ENCODE peak calls at places on chromosomes 7 and 10, in five cellular contexts. One of them, this sample, is unnamed.

GRCh38 chr7:50153141-50153540 is 60.1 kb upstream of the ZPBP start:
- DNase-seq in H9: no peak
- DNase-seq in mesendoderm: no peak
- DNase-seq in neuronal stem cell: no peak
- DNase-seq in mesenchymal stem cell: peak; percentile 3
- DNase-seq in this sample: no peak

GRCh38 chr10:35304649-35305048 is 31.7 kb upstream of the CCNY start:
- DNase-seq in H9: no peak
- DNase-seq in mesendoderm: peak; percentile 21
- DNase-seq in neuronal stem cell: no peak
- DNase-seq in mesenchymal stem cell: no peak
- DNase-seq in this sample: no peak

GRCh38 chr10:1070939-1071338 is 14.8 kb downstream of the WDR37 start:
- DNase-seq in H9: peak; percentile 53
- DNase-seq in mesendoderm: peak; percentile 91
- DNase-seq in neuronal stem cell: no peak
- DNase-seq in mesenchymal stem cell: peak; percentile 48
- DNase-seq in this sample: peak; percentile 69

GRCh38 chr7:29488977-29489376 is 74.7 kb upstream of the PRR15 start:
- DNase-seq in H9: no peak
- DNase-seq in mesendoderm: peak; percentile 49
- DNase-seq in neuronal stem cell: no peak
- DNase-seq in mesenchymal stem cell: peak; percentile 75
- DNase-seq in this sample: peak; percentile 24

GRCh38 chr7:154442939-154443338 is 390.7 kb downstream of the DPP6 start:
- DNase-seq in H9: no peak
- DNase-seq in mesendoderm: no peak
- DNase-seq in neuronal stem cell: no peak
- DNase-seq in mesenchymal stem cell: no peak
- DNase-seq in this sample: no peak

GRCh38 chr7:12054830-12055229 is 156.3 kb upstream of the TMEM106B start:
- DNase-seq in H9: no peak
- DNase-seq in mesendoderm: no peak
- DNase-seq in neuronal stem cell: no peak
- DNase-seq in mesenchymal stem cell: no peak
- DNase-seq in this sample: peak; percentile 46

GRCh38 chr7:13874783-13875182 is 114.7 kb downstream of the ETV1 start:
- DNase-seq in H9: no peak
- DNase-seq in mesendoderm: no peak
- DNase-seq in neuronal stem cell: no peak
- DNase-seq in mesenchymal stem cell: peak; percentile 57
- DNase-seq in this sample: peak; percentile 66

GRCh38 chr10:30029890-30030261 is 29.5 kb downstream of the JCAD start:
- DNase-seq in H9: no peak
- DNase-seq in mesendoderm: no peak
- DNase-seq in neuronal stem cell: no peak
- DNase-seq in mesenchymal stem cell: no peak
- DNase-seq in this sample: no peak

GRCh38 chr7:107046511-107047259 is 2.2 kb downstream of the PRKAR2B start:
- DNase-seq in H9: no peak
- DNase-seq in mesendoderm: no peak
- DNase-seq in neuronal stem cell: no peak
- DNase-seq in mesenchymal stem cell: no peak
- DNase-seq in this sample: no peak

GRCh38 chr10:19929466-19930140 is 113.4 kb downstream of the PLXDC2 start:
- DNase-seq in H9: no peak
- DNase-seq in mesendoderm: no peak
- DNase-seq in neuronal stem cell: no peak
- DNase-seq in mesenchymal stem cell: peak; percentile 90
- DNase-seq in this sample: peak; percentile 77

GRCh38 chr7:44275829-44276570 is 49.4 kb downstream of the CAMK2B start:
- DNase-seq in H9: peak; percentile 90
- DNase-seq in mesendoderm: peak; percentile 86
- DNase-seq in neuronal stem cell: peak; percentile 72
- DNase-seq in mesenchymal stem cell: peak; percentile 8
- DNase-seq in this sample: no peak

GRCh38 chr10:79386637-79387465 is 39.6 kb downstream of the PPIF start:
- DNase-seq in H9: peak; percentile 29
- DNase-seq in mesendoderm: no peak
- DNase-seq in neuronal stem cell: no peak
- DNase-seq in mesenchymal stem cell: no peak
- DNase-seq in this sample: no peak

GRCh38 chr7:73839743-73840714 is 2.3 kb downstream of the METTL27 start:
- DNase-seq in H9: peak; percentile 53
- DNase-seq in mesendoderm: peak; percentile 63
- DNase-seq in neuronal stem cell: no peak
- DNase-seq in mesenchymal stem cell: no peak
- DNase-seq in this sample: no peak
- H3K23ac ChIP-seq in H9: no peak overlapping the region
- H3K23ac ChIP-seq in mesendoderm: no peak overlapping the region
- H3K23ac ChIP-seq in neuronal stem cell: no peak overlapping the region
- H3K23ac ChIP-seq in mesenchymal stem cell: no peak overlapping the region
- H3K23ac ChIP-seq in this sample: no peak overlapping the region

GRCh38 chr10:46223626-46224413 is 63.0 kb upstream of the ANTXRL start:
- DNase-seq in H9: no peak
- DNase-seq in mesendoderm: no peak
- DNase-seq in neuronal stem cell: no peak
- DNase-seq in mesenchymal stem cell: no peak
- DNase-seq in this sample: no peak
- H3K4me1 ChIP-seq in H9: no peaks in the 10 kb centered on the region
- H3K4me1 ChIP-seq in mesendoderm: no peaks in the 10 kb centered on the region
- H3K4me1 ChIP-seq in neuronal stem cell: peaks cover 6% of the 10 kb centered on the region
- H3K4me1 ChIP-seq in mesenchymal stem cell: peaks cover 2% of the 10 kb centered on the region
- H3K4me1 ChIP-seq in this sample: peaks cover 2% of the 10 kb centered on the region

GRCh38 chr10:129965418-129965793 is 1.3 kb upstream of the EBF3 start:
- DNase-seq in H9: no peak
- DNase-seq in mesendoderm: no peak
- DNase-seq in neuronal stem cell: no peak
- DNase-seq in mesenchymal stem cell: no peak
- DNase-seq in this sample: no peak
- H3K27me3 ChIP-seq in H9: peaks cover 90% of the 10 kb centered on the region
- H3K27me3 ChIP-seq in mesendoderm: peaks cover 77% of the 10 kb centered on the region
- H3K27me3 ChIP-seq in neuronal stem cell: peaks cover 59% of the 10 kb centered on the region
- H3K27me3 ChIP-seq in mesenchymal stem cell: no peaks in the 10 kb centered on the region
- H3K27me3 ChIP-seq in this sample: peaks cover 76% of the 10 kb centered on the region

GRCh38 chr10:43904301-43904700 is 255.6 kb upstream of the ZNF32 start:
- DNase-seq in H9: peak; percentile 65
- DNase-seq in mesendoderm: no peak
- DNase-seq in neuronal stem cell: no peak
- DNase-seq in mesenchymal stem cell: no peak
- DNase-seq in this sample: no peak

GRCh38 chr10:43905502-43906236 is 257.0 kb upstream of the ZNF32 start:
- DNase-seq in H9: no peak
- DNase-seq in mesendoderm: no peak
- DNase-seq in neuronal stem cell: no peak
- DNase-seq in mesenchymal stem cell: peak; percentile 77
- DNase-seq in this sample: peak; percentile 68

GRCh38 chr10:43903451-43903850 is 254.8 kb upstream of the ZNF32 start:
- DNase-seq in H9: no peak
- DNase-seq in mesendoderm: no peak
- DNase-seq in neuronal stem cell: no peak
- DNase-seq in mesenchymal stem cell: no peak
- DNase-seq in this sample: no peak

GRCh38 chr10:43904831-43905230 is 256.1 kb upstream of the ZNF32 start:
- DNase-seq in H9: no peak
- DNase-seq in mesendoderm: no peak
- DNase-seq in neuronal stem cell: no peak
- DNase-seq in mesenchymal stem cell: no peak
- DNase-seq in this sample: no peak

GRCh38 chr10:43906470-43906869 is 257.8 kb upstream of the ZNF32 start:
- DNase-seq in H9: no peak
- DNase-seq in mesendoderm: no peak
- DNase-seq in neuronal stem cell: no peak
- DNase-seq in mesenchymal stem cell: no peak
- DNase-seq in this sample: no peak
- H3K23ac ChIP-seq in H9: no peak overlapping the region
- H3K23ac ChIP-seq in mesendoderm: no peak overlapping the region
- H3K23ac ChIP-seq in neuronal stem cell: no peak overlapping the region
- H3K23ac ChIP-seq in mesenchymal stem cell: no peak overlapping the region
- H3K23ac ChIP-seq in this sample: peak overlapping the region; percentile 12

DNA sequence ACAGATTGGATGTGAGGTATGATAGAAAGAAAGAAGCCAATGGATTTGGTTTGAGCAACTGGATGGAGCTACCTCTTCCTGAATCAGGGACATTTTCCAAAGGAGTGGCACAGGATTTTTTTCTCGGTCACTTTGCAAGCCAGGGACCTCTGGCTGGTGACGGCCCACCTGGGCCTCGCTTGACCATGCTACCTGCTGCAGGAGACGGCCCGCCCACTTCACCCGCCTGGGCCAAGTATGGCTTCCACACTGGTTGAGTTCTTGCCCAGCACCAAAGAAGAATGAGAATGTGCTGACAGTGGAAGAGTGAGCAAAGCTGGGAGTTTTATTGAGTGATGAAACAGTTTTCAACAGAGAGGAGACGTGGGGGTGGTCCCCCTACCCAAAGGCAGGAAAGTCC is 24.5 kb upstream of the SH3PXD2A start:
- DNase-seq in H9: no peak
- DNase-seq in mesendoderm: no peak
- DNase-seq in neuronal stem cell: no peak
- DNase-seq in mesenchymal stem cell: no peak
- DNase-seq in this sample: no peak
- H3K4me1 ChIP-seq in H9: no peaks in the 10 kb centered on the region
- H3K4me1 ChIP-seq in mesendoderm: no peaks in the 10 kb centered on the region
- H3K4me1 ChIP-seq in neuronal stem cell: no peaks in the 10 kb centered on the region
- H3K4me1 ChIP-seq in mesenchymal stem cell: no peaks in the 10 kb centered on the region
- H3K4me1 ChIP-seq in this sample: peaks cover 2% of the 10 kb centered on the region

DNA sequence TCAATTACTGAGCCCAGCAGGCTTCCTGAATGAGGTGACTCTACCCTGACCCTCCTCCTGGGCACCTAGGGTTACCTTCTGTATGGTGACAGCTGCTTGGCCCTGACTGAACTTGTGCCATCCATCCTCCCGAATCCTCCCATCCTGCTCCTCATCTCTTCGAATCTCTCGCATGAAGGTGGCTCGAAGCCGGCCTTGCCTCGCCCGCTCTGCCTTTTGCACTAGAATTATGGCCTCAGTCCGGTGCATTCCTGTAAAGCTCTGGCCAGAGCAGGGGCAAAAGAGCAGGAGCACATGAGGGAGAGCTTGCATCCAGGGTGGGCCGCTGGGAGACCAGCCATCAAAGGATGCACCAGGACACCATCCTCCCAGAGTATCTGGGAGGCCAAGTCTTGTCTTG is 7.5 kb downstream of the H2BK1 start:
- DNase-seq in H9: no peak
- DNase-seq in mesendoderm: no peak
- DNase-seq in neuronal stem cell: no peak
- DNase-seq in mesenchymal stem cell: no peak
- DNase-seq in this sample: no peak
- H3K27me3 ChIP-seq in H9: no peaks in the 10 kb centered on the region
- H3K27me3 ChIP-seq in mesendoderm: no peaks in the 10 kb centered on the region
- H3K27me3 ChIP-seq in neuronal stem cell: no peaks in the 10 kb centered on the region
- H3K27me3 ChIP-seq in mesenchymal stem cell: peaks cover 92% of the 10 kb centered on the region
- H3K27me3 ChIP-seq in this sample: peaks cover 90% of the 10 kb centered on the region

GRCh38 chr7:91230503-91230902 is 33.7 kb upstream of the FZD1 start:
- DNase-seq in H9: no peak
- DNase-seq in mesendoderm: no peak
- DNase-seq in neuronal stem cell: no peak
- DNase-seq in mesenchymal stem cell: no peak
- DNase-seq in this sample: no peak
- H3K23ac ChIP-seq in H9: no peak overlapping the region
- H3K23ac ChIP-seq in mesendoderm: no peak overlapping the region
- H3K23ac ChIP-seq in neuronal stem cell: no peak overlapping the region
- H3K23ac ChIP-seq in mesenchymal stem cell: no peak overlapping the region
- H3K23ac ChIP-seq in this sample: no peak overlapping the region

This sample was measured in IMR-90.